ENCODE peak calls at places on chromosomes 16 and 17, in five cellular contexts. M is lung; S is CD4-positive, alpha-beta memory T cell; X is CD8-positive, alpha-beta T cell; Y is breast epithelium. H is an unnamed sample. For H3K4me1, the result is how much of the 10 kb centered on the place peaks cover.

GRCh38 chr17:19978803-19979202 is 1.2 kb upstream of the AKAP10 start:
- DNase-seq in Y (no peak), M (no peak), S (no peak), X (no peak), H (no peak)

GRCh38 chr17:76948726-76949342 is 80.6 kb downstream of the MGAT5B start:
- DNase-seq in Y (peak), S (no peak), X (no peak), M (no peak), H (no peak)

GRCh38 chr17:57379237-57380054 is 123.1 kb downstream of the MSI2 start:
- DNase-seq in S (no peak), Y (no peak), M (no peak), X (no peak), H (no peak)

GRCh38 chr17:66952031-66952524 is 12.4 kb upstream of the CACNG4 start:
- DNase-seq in X (no peak), S (no peak), M (peak), Y (peak), H (peak)

GRCh38 chr16:57810197-57811024 is 8.1 kb upstream of the KIFC3 start:
- DNase-seq in M (peak), Y (peak), S (peak), X (peak), H (peak)

GRCh38 chr17:4998666-4999428 is 1.1 kb downstream of the KIF1C start:
- DNase-seq in X (no peak), Y (peak), M (no peak), S (peak), H (no peak)

GRCh38 chr17:45368661-45369060 is 51.8 kb upstream of the MAP3K14 start:
- DNase-seq in S (no peak), X (no peak), Y (no peak), M (no peak), H (peak)

GRCh38 chr16:86010680-86011141 is 111.7 kb downstream of the IRF8 start:
- DNase-seq in S (no peak), X (no peak), M (no peak), Y (no peak), H (no peak)

GRCh38 chr16:15949210-15950166 is at the start of gene ABCC1:
- DNase-seq in S (peak), Y (no peak), X (peak), M (no peak), H (no peak)

GRCh38 chr16:49635009-49635350 is 220.9 kb downstream of the ZNF423 start:
- DNase-seq in X (no peak), Y (no peak), S (no peak), M (no peak), H (no peak)
- H3K4me1 ChIP-seq in X (under half), Y (under half), S (under half), M (under half), H (under half)

GRCh38 chr17:74214642-74215331 is 1.4 kb downstream of the TTYH2 start:
- DNase-seq in M (no peak), X (no peak), S (no peak), Y (no peak), H (no peak)
- H3K4me1 ChIP-seq in M (under half), X (under half), S (half or more), Y (under half), H (under half)

DNA sequence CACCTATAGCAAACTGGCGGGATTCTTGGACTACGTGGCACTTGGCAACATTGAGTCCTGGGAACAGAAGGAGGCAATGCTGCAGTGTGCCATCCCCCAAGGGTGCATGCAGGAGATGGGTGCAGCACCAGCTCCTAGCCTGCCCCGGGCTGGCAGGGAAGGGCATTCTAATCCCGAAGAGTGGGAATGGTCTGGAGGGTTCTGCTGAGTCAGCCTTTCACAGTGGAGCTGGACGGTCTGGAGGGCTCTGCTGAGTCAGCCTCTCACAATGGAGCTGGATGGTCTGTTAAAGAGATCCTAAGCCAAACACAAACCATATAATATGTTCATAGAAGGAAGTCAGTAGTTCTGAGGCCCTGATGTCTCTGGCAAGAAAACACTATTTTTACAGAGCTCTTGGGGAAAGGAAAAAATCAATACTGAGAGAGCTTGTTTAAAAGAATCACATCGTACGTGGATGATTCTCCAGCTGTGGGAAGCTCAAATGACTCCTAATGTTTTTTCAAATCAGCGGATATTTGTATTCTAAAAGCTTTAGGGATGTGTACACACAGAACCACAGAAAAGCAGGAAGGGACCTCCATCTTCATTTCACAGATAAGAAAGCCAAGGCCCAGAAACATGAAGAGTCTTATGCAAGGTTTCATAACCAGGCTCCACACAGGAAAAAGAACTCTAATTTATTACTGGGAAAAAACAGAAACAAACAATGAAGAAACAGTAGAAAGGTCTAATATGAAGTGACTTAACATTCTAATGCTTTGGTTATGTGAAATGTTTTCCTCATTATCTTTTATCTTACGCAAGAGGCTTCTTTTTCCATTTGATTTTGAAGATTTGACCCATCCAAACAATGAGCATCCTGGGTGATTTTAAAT is 176.3 kb downstream of the VPS53 start:
- DNase-seq in X (no peak), S (no peak), M (no peak), Y (no peak), H (no peak)
- H3K4me1 ChIP-seq in X (under half), S (under half), M (under half), Y (under half), H (under half)

GRCh38 chr16:87802670-87803069 is 36.9 kb upstream of the KLHDC4 start:
- DNase-seq in X (no peak), S (no peak), M (no peak), Y (no peak), H (no peak)
- H3K4me1 ChIP-seq in X (under half), S (under half), M (under half), Y (under half), H (under half)

DNA sequence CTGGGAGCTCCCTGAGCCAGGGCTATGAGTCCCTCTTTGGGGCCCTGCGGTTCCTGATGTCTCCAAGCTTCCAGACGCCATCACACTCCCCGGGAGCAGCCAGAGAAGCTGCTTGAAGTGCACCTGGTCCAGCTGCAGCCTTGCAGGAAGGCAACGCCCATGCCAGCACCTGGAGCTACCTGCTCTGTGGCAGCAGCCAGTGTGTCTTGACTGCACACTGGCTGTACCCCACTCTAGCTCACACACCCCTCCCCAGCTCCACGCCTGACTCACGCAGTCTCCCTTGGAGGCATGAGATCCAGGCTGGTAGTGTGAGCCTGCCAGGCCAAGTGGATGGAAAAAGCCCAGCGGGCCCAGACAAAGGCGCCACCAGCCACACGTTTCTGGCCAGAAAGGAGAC is 63.3 kb downstream of the USP32 start:
- DNase-seq in X (no peak), S (no peak), M (no peak), Y (no peak), H (no peak)
- H3K4me1 ChIP-seq in X (under half), S (under half), M (under half), Y (under half), H (under half)

DNA sequence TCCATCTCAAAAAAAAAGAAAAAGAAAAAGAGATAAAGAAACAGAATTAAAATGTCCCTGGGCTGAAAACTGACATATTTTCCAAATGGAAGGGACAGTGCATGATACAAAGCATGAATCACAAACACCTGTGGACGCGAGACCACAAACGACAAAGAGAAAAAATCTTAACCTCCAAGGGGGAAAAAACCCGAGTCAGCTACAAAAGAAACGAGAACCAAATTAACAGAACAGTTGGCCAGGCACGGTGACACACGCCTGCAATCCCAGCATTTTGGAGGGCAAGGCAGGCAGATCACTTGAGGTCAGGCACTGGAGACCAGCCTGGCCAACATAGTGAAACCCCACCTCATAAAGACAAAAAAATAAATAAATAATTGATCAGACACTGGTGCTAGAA is 1.9 kb downstream of the TRAP1 start:
- DNase-seq in X (no peak), S (no peak), M (no peak), Y (no peak), H (no peak)
- H3K4me1 ChIP-seq in X (under half), S (under half), M (under half), Y (under half), H (under half)

GRCh38 chr16:22625948-22626347 is 115.3 kb downstream of the NPIPB5 start:
- DNase-seq in M (no peak), Y (no peak), X (no peak), S (no peak), H (no peak)
- H3K4me1 ChIP-seq in M (under half), Y (under half), X (under half), S (under half), H (under half)

DNA sequence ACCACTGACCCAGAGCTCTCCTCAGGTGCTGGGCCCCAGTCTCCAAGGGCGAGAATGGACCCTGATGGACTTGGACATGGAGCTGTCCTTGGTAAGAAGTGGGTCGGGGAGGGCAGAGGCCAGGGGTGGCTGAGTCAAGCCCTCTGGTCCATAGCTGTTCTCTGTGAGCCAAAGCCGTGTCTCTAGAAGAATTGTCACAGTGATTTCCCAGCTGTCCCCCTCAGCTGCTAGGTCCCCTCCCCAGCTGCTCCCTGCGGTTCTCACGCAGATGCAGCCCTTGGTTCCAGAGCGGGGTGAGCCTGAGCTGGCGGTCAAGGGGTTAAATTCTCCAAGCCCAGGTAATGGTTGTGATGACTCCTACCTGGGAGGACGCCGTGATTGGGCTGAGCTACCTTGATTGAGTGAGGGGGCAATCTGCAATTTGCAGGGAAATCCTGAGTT is 1.3 kb upstream of the NOL3 start:
- DNase-seq in Y (no peak), M (no peak), X (no peak), S (no peak), H (no peak)
- H3K4me1 ChIP-seq in Y (under half), M (under half), X (under half), S (under half), H (under half)

H was measured in SJSA1.